ENCODE peak calls at places on chromosomes 5 and 9, in four cellular contexts. One of them, this sample, is unnamed.

GRCh38 chr9:13613296-13613695 is 333.8 kb upstream of the MPDZ start:
- DNase-seq in sigmoid colon: no peak
- DNase-seq in HepG2: no peak
- DNase-seq in NB4: no peak
- DNase-seq in this sample: no peak

GRCh38 chr9:121989010-121989409 is 104.1 kb downstream of the TTLL11 start:
- DNase-seq in sigmoid colon: no peak
- DNase-seq in HepG2: no peak
- DNase-seq in NB4: no peak
- DNase-seq in this sample: no peak

GRCh38 chr9:89038354-89039091 is 47.3 kb downstream of the S1PR3 start:
- DNase-seq in sigmoid colon: no peak
- DNase-seq in HepG2: no peak
- DNase-seq in NB4: no peak
- DNase-seq in this sample: peak

GRCh38 chr9:127130661-127131538 is 8.5 kb upstream of the ANGPTL2 start:
- DNase-seq in sigmoid colon: peak
- DNase-seq in HepG2: peak
- DNase-seq in NB4: peak
- DNase-seq in this sample: peak

GRCh38 chr5:40410231-40410861 is 269.4 kb upstream of the PTGER4 start:
- DNase-seq in sigmoid colon: no peak
- DNase-seq in HepG2: no peak
- DNase-seq in NB4: peak
- DNase-seq in this sample: no peak

GRCh38 chr5:10535237-10535530 is 28.7 kb upstream of the ANKRD33B start:
- DNase-seq in sigmoid colon: peak
- DNase-seq in HepG2: no peak
- DNase-seq in NB4: no peak
- DNase-seq in this sample: no peak

GRCh38 chr5:30539004-30539634 is 654.4 kb upstream of the CDH6 start:
- DNase-seq in sigmoid colon: no peak
- DNase-seq in HepG2: no peak
- DNase-seq in NB4: no peak
- DNase-seq in this sample: no peak

GRCh38 chr5:135462304-135462703 is 10.2 kb upstream of the TIFAB start:
- DNase-seq in sigmoid colon: peak
- DNase-seq in HepG2: peak
- DNase-seq in NB4: peak
- DNase-seq in this sample: peak

GRCh38 chr5:150636391-150637244 is 3.8 kb upstream of the SYNPO start:
- DNase-seq in sigmoid colon: peak
- DNase-seq in HepG2: no peak
- DNase-seq in NB4: no peak
- DNase-seq in this sample: no peak

GRCh38 chr9:72925126-72925810 is 27.6 kb downstream of the ALDH1A1 start:
- DNase-seq in sigmoid colon: no peak
- DNase-seq in HepG2: peak
- DNase-seq in NB4: peak
- DNase-seq in this sample: no peak

GRCh38 chr9:34374905-34375552 is 1.7 kb downstream of the MYORG start:
- DNase-seq in sigmoid colon: no peak
- DNase-seq in HepG2: peak
- DNase-seq in NB4: peak
- DNase-seq in this sample: no peak

GRCh38 chr5:133786432-133786831 is 174.1 kb upstream of the FSTL4 start:
- DNase-seq in sigmoid colon: no peak
- DNase-seq in HepG2: no peak
- DNase-seq in NB4: no peak
- DNase-seq in this sample: no peak

DNA sequence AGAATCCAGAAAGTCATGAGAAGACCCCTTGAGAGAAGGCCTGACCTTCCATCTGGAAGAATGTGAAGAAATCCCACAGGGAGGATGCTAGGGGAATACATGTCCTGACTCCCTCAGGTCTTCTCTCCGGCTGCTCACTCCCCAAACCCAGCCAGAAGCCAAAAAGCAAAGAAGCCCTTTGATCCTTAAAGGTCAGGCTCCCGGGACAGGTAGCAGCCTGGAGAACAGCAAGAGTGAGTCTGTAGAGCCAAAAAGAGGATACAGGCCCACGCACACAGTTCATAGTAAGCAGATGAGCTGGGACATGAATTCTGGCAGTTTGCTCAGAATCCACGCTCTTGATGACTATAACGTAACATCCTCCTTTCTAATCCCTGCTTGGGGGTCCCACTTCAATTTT is 72.1 kb upstream of the SLC44A1 start:
- DNase-seq in sigmoid colon: no peak
- DNase-seq in HepG2: no peak
- DNase-seq in NB4: no peak
- DNase-seq in this sample: no peak
- H3K4me3 ChIP-seq in sigmoid colon: no peak
- H3K4me3 ChIP-seq in HepG2: no peak
- H3K4me3 ChIP-seq in NB4: no peak
- H3K4me3 ChIP-seq in this sample: no peak

GRCh38 chr9:129327552-129328283 is 149.7 kb upstream of the IER5L start:
- DNase-seq in sigmoid colon: peak
- DNase-seq in HepG2: no peak
- DNase-seq in NB4: no peak
- DNase-seq in this sample: no peak
- TF ChIP-seq CTCF in sigmoid colon: no peak
- TF ChIP-seq CTCF in HepG2: no peak
- TF ChIP-seq CTCF in NB4: no peak
- TF ChIP-seq CTCF in this sample: no peak

DNA sequence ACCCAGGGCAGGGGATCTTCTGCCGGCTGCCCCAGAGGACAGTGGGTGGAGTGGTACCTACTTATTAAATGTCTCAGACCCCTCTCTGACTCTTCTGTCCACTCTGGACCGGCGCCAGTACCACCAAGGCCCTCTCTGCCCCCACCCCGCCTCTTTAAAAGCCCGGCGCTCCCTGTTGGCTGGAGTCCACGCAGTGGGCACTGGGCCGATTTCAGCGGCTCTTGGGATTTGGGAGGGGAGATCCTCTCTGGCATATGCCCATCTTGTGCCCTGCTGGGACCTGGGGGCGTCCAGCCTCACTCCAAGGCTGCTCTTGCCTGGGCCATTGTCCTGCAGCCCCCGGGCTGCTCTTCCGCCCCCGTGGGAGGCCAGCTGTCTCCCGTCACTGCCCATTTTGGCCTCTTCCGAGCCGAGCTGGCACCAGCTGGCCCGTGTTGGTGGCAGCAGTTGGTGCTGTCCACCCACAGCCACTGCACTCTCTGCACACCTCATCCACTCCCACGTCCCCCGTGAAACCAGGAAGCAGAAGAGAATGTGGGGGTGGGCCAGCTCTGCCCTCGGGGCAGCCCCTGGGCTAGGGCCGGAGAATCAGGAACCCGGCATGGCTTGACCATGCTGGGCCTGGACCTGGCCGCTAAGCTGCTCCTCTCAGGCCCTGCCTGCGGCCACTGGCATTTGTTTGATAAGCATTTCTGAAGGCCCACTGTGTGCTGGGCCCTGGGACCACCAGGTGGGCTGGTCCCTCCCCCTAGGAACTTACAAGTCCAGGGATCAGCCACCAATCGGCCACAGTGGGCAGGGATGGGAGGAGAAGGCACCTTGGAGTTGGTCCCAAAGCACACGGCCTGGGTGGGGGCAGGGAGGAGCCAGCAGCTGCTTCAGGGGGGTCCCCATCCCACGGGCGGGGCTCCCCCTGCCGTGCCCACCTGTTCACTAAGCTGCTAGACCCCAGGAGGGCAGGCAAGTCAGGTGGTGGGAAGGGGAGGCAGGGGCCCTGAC is 2.1 kb downstream of the C8G start:
- DNase-seq in sigmoid colon: peak
- DNase-seq in HepG2: no peak
- DNase-seq in NB4: no peak
- DNase-seq in this sample: no peak
- TF ChIP-seq POLR2A in sigmoid colon: no peak
- TF ChIP-seq POLR2A in HepG2: no peak
- TF ChIP-seq POLR2A in NB4: no peak
- TF ChIP-seq POLR2A in this sample: no peak

GRCh38 chr5:122076669-122077450 is 1.2 kb downstream of the LOX start:
- DNase-seq in sigmoid colon: peak
- DNase-seq in HepG2: peak
- DNase-seq in NB4: peak
- DNase-seq in this sample: peak

GRCh38 chr5:122078116-122078865 is at the start of gene LOX:
- DNase-seq in sigmoid colon: peak
- DNase-seq in HepG2: peak
- DNase-seq in NB4: peak
- DNase-seq in this sample: peak

GRCh38 chr5:122073864-122074263 is 4.2 kb downstream of the LOX start:
- DNase-seq in sigmoid colon: no peak
- DNase-seq in HepG2: no peak
- DNase-seq in NB4: no peak
- DNase-seq in this sample: no peak

GRCh38 chr5:122076023-122076422 is 2.0 kb downstream of the LOX start:
- DNase-seq in sigmoid colon: no peak
- DNase-seq in HepG2: peak
- DNase-seq in NB4: no peak
- DNase-seq in this sample: no peak

DNA sequence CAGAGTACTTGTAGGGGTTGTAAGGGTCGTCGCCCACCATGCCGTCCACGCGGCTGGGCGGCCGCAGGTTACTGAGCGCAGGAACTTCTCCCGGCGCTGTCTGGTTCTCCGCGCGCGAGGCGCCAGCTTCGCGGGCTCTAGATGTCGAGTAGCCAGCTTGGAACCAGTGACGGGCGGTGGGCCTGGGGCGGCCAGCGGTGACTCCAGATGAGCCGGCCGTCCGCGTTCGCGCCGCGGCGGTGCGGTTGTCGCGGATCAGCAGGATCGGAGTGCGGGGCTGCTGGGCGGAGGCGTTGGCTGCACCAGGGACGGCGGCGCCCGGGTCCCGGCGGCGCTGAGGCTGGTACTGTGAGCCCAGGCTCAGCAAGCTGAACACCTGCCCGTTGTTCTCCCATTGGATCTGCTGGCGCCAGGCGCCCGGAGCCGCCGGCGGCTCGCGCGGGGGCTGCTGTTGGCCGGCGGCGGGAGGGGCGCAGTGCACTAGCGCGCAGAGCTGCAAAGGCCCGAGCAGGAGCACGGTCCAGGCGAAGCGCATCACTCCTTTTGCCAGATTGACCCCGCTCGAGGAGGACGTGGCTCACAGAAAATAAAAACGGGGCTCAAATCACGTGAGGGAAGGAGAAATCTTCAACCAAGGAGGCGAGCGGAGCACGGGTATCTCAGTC is 476 bp downstream of the LOX start:
- DNase-seq in sigmoid colon: peak
- DNase-seq in HepG2: peak
- DNase-seq in NB4: no peak
- DNase-seq in this sample: peak
- H3K4me3 ChIP-seq in sigmoid colon: peak
- H3K4me3 ChIP-seq in HepG2: peak
- H3K4me3 ChIP-seq in NB4: peak
- H3K4me3 ChIP-seq in this sample: peak

GRCh38 chr5:108919591-108920326 is 172.1 kb downstream of the FER start:
- DNase-seq in sigmoid colon: no peak
- DNase-seq in HepG2: no peak
- DNase-seq in NB4: peak
- DNase-seq in this sample: no peak
- TF ChIP-seq CTCF in sigmoid colon: no peak
- TF ChIP-seq CTCF in HepG2: no peak
- TF ChIP-seq CTCF in NB4: no peak
- TF ChIP-seq CTCF in this sample: no peak

GRCh38 chr5:103258957-103259704 is 568 bp downstream of the MACIR start:
- DNase-seq in sigmoid colon: peak
- DNase-seq in HepG2: peak
- DNase-seq in NB4: peak
- DNase-seq in this sample: peak

GRCh38 chr5:103259705-103260355 is 1.3 kb downstream of the MACIR start:
- DNase-seq in sigmoid colon: peak
- DNase-seq in HepG2: peak
- DNase-seq in NB4: no peak
- DNase-seq in this sample: no peak

GRCh38 chr5:103260951-103261350 is 2.4 kb downstream of the MACIR start:
- DNase-seq in sigmoid colon: no peak
- DNase-seq in HepG2: no peak
- DNase-seq in NB4: no peak
- DNase-seq in this sample: no peak

GRCh38 chr5:103256178-103256577 is 2.4 kb upstream of the MACIR start:
- DNase-seq in sigmoid colon: no peak
- DNase-seq in HepG2: peak
- DNase-seq in NB4: no peak
- DNase-seq in this sample: no peak

DNA sequence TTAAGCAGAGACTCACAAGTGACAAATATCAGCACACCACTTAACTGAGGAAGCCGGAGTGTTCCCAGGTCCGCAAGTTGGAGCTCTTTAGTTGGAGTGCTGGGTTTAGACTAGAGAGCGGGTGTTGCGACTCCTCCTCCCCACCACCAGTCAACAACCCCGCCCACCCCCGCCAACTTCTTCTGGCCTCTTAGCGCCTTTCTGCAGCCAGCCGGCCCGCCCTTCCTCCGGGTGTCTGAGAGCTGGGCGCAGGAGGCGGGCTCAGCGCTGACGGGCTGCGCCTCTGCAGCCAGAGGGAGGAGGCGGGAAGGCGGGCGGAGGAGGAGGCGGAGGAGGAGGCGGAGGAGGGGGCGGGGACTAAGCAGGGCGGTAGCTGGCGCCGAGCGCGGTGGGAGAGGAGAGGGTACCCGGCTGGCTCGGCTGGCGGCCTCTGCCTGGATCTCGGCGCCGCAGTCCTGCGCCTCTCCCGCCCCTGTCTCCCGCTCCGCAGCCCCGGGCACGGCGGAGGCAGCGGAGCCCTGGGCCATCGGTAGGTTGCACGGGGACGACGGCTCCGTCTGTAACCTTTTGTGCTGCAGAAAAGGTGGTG is at the start of gene MACIR:
- DNase-seq in sigmoid colon: peak
- DNase-seq in HepG2: peak
- DNase-seq in NB4: peak
- DNase-seq in this sample: peak
- TF ChIP-seq POLR2A in sigmoid colon: peak
- TF ChIP-seq POLR2A in HepG2: peak
- TF ChIP-seq POLR2A in NB4: peak
- TF ChIP-seq POLR2A in this sample: no peak

DNA sequence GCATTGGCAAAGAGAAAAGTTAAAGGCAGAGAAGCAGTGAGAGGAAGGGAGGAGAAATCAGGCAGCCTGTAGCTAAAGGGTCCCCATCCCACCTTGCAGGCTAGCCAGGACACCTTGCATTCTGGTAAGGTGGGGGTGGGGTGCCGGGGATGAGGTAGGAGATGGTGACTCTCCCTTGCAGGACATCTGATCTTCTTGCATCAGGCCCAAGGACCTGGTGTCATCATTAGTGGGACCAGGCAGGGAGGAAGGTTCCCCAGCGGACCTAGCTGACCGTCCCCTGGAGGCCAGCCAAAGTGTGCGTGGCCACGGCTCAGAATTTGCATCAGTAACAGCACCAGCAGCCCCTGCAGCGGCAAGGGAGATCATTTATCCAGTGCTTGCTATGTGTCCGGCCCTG is 21.7 kb upstream of the CYSTM1 start:
- DNase-seq in sigmoid colon: no peak
- DNase-seq in HepG2: no peak
- DNase-seq in NB4: no peak
- DNase-seq in this sample: no peak
- H3K4me3 ChIP-seq in sigmoid colon: no peak
- H3K4me3 ChIP-seq in HepG2: no peak
- H3K4me3 ChIP-seq in NB4: no peak
- H3K4me3 ChIP-seq in this sample: no peak

This sample was measured in lower leg skin.